ENCODE peak calls at places on chromosomes 7 and 10, in nine cellular contexts. S, C, Q, K, Y, R, V, F and H are unnamed samples.

GRCh38 chr7:68744036-68744435 is 854.2 kb upstream of the AUTS2 start:
- DNase-seq in S (no peak), C (no peak), Q (no peak), K (no peak), Y (no peak), R (no peak), V (no peak), F (no peak), H (no peak)

GRCh38 chr10:21052709-21053104 is 155.6 kb upstream of the NEBL start:
- DNase-seq in S (no peak), C (peak; percentile 26), Q (no peak), K (no peak), Y (no peak), R (no peak), V (no peak), F (no peak), H (no peak)

GRCh38 chr10:107072028-107072427 is 92.5 kb downstream of the SORCS1 start:
- DNase-seq in S (no peak), C (no peak), Q (no peak), K (no peak), Y (no peak), R (no peak), V (no peak), F (no peak), H (no peak)

GRCh38 chr7:159370-160270 is 32.8 kb upstream of the FAM20C start:
- DNase-seq in S (peak; percentile 53), C (no peak), Q (no peak), K (no peak), Y (no peak), R (peak; percentile 32), V (no peak), F (no peak), H (no peak)

GRCh38 chr10:11225935-11226334 is 208.3 kb downstream of the CELF2 start:
- DNase-seq in S (no peak), C (no peak), Q (no peak), K (peak; percentile 39), Y (no peak), R (peak; percentile 73), V (no peak), F (peak; percentile 69), H (no peak)

GRCh38 chr7:70027864-70028263 is 429.6 kb downstream of the AUTS2 start:
- DNase-seq in S (no peak), C (no peak), Q (no peak), K (no peak), Y (no peak), R (no peak), V (no peak), F (no peak), H (no peak)

GRCh38 chr10:109183366-109183765 is 739.9 kb downstream of the XPNPEP1 start:
- DNase-seq in S (no peak), C (no peak), Q (no peak), K (no peak), Y (no peak), R (no peak), V (no peak), F (no peak), H (no peak)

GRCh38 chr10:23886355-23886754 is 322.6 kb upstream of the KIAA1217 start:
- DNase-seq in S (peak; percentile 15), C (no peak), Q (no peak), K (no peak), Y (no peak), R (no peak), V (no peak), F (peak; percentile 13), H (peak; percentile 35)

GRCh38 chr10:71998119-71998839 is 34.1 kb downstream of the CHST3 start:
- DNase-seq in S (peak; percentile 90), C (no peak), Q (no peak), K (no peak), Y (peak; percentile 27), R (no peak), V (no peak), F (no peak), H (peak; percentile 72)

GRCh38 chr10:89241491-89242339 is 9.9 kb downstream of the LIPA start:
- DNase-seq in S (no peak), C (no peak), Q (no peak), K (no peak), Y (peak; percentile 86), R (no peak), V (no peak), F (peak; percentile 61), H (no peak)

GRCh38 chr7:7427363-7427762 is 108.3 kb downstream of the COL28A1 start:
- DNase-seq in S (no peak), C (no peak), Q (no peak), K (no peak), Y (no peak), R (no peak), V (no peak), F (no peak), H (no peak)

GRCh38 chr7:7432979-7433378 is 102.7 kb downstream of the COL28A1 start:
- DNase-seq in S (no peak), C (no peak), Q (no peak), K (no peak), Y (no peak), R (no peak), V (no peak), F (no peak), H (no peak)

GRCh38 chr7:7426686-7427085 is 109.0 kb downstream of the COL28A1 start:
- DNase-seq in S (no peak), C (no peak), Q (no peak), K (no peak), Y (no peak), R (no peak), V (no peak), F (no peak), H (no peak)

GRCh38 chr7:7425321-7425720 is 110.4 kb downstream of the COL28A1 start:
- DNase-seq in S (no peak), C (no peak), Q (no peak), K (no peak), Y (no peak), R (no peak), V (no peak), F (no peak), H (no peak)

GRCh38 chr7:7428806-7429205 is 106.9 kb downstream of the COL28A1 start:
- DNase-seq in S (no peak), C (no peak), Q (peak; percentile 89), K (no peak), Y (peak; percentile 19), R (no peak), V (no peak), F (no peak), H (no peak)
- H3K4me3 ChIP-seq in S (no peak overlapping the region), C (no peak overlapping the region), Q (no peak overlapping the region), K (no peak overlapping the region), Y (no peak overlapping the region), R (no peak overlapping the region), V (no peak overlapping the region), F (no peak overlapping the region), H (no peak overlapping the region)

DNA sequence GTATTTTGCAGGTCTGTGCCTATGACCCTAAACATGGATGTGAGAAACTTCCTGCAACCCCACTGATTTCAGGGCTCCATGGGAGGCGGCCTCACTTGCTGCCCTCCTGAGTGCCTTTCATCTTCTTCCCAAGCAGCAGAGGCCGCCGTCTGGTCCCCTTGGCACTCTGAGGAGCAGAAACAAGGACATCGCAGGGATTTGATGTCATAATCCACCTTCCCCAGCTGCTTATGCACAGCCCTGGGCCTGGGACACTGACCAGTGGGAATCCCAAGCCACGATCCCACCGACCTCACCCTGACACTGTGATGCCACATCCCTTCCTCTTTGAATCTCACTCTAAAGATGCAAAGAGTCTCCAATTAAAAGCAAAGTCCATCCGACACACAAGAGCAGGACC is 7.7 kb downstream of the CAMK2G start:
- DNase-seq in S (no peak), C (no peak), Q (no peak), K (no peak), Y (no peak), R (no peak), V (no peak), F (no peak), H (no peak)
- H3K4me3 ChIP-seq in S (no peak overlapping the region), C (no peak overlapping the region), Q (no peak overlapping the region), K (no peak overlapping the region), Y (no peak overlapping the region), R (no peak overlapping the region), V (no peak overlapping the region), F (no peak overlapping the region), H (no peak overlapping the region)

GRCh38 chr7:105457619-105458018 is 64.5 kb downstream of the PUS7 start:
- DNase-seq in S (no peak), C (no peak), Q (no peak), K (no peak), Y (no peak), R (no peak), V (no peak), F (no peak), H (no peak)

GRCh38 chr7:105462765-105463164 is 59.3 kb downstream of the PUS7 start:
- DNase-seq in S (no peak), C (no peak), Q (no peak), K (no peak), Y (no peak), R (no peak), V (no peak), F (no peak), H (no peak)

DNA sequence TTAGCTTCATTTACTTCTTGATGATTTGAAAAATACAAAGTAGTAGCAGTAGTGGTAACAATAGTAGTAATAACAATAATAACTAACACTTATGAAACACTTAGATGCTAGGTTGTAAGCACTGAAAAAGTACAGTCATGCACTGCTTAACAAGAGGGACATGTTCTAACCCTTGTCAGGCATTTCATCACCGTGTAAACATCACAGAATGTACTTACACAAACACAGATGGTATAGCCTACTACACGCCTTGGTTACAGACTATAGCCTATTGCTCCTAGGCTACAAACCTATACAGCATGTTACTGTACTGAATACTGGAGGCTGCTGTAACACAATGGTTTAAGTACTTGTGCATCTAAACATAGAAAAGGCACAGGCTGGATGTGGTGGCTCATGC is 60.6 kb downstream of the PUS7 start:
- DNase-seq in S (no peak), C (no peak), Q (no peak), K (no peak), Y (no peak), R (no peak), V (no peak), F (no peak), H (no peak)
- H3K4me3 ChIP-seq in S (no peak overlapping the region), C (no peak overlapping the region), Q (no peak overlapping the region), K (no peak overlapping the region), Y (no peak overlapping the region), R (no peak overlapping the region), V (no peak overlapping the region), F (no peak overlapping the region), H (no peak overlapping the region)

DNA sequence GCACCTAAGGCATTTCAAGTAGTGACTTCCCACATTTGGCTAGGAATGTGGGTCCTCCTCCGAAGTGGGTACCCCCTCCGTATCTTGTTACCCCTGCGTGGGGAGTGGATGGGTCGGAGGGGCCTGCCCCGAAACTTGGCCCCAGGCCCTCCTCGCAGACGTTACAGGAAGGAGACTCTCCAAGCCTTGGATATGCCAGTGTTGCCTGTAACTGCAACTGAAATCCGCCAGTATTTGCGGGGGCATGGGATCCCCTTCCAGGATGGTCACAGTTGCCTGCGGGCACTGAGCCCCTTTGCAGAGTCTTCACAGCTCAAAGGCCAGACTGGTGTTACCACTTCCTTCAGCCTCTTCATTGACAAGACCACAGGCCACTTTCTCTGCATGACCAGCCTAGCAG is 823 bp downstream of the TWNK start:
- DNase-seq in S (no peak), C (no peak), Q (no peak), K (no peak), Y (no peak), R (peak; percentile 27), V (no peak), F (no peak), H (no peak)
- H3K4me3 ChIP-seq in S (peak overlapping the region; percentile 91), C (peak overlapping the region; percentile 94), Q (peak overlapping the region; percentile 95), K (peak overlapping the region; percentile 82), Y (peak overlapping the region; percentile 82), R (peak overlapping the region; percentile 93), V (peak overlapping the region; percentile 83), F (peak overlapping the region; percentile 77), H (no peak overlapping the region)

GRCh38 chr10:43606323-43607198 is at the start of gene ZNF485:
- DNase-seq in S (peak; percentile 87), C (peak; percentile 92), Q (no peak), K (peak; percentile 73), Y (peak; percentile 78), R (peak; percentile 84), V (peak; percentile 58), F (peak; percentile 82), H (peak; percentile 68)
- H3K4me3 ChIP-seq in S (peak within 1 kb of the TSS; percentile 73), C (peak within 1 kb of the TSS; percentile 73), Q (peak within 1 kb of the TSS; percentile 93), K (peak within 1 kb of the TSS; percentile 87), Y (peak within 1 kb of the TSS; percentile 91), R (peak within 1 kb of the TSS; percentile 82), V (peak within 1 kb of the TSS; percentile 92), F (peak within 1 kb of the TSS; percentile 67), H (peak within 1 kb of the TSS; percentile 88)